ENCODE peak calls at places on chromosome 15, in five cellular contexts. O is spleen, Z is NB4, B is tibial nerve, U is upper lobe of left lung. P is an unnamed sample.

GRCh38 chr15:38660726-38661125 is 96.1 kb upstream of the RASGRP1 start:
- DNase-seq in O (no peak), Z (no peak), B (no peak), U (no peak), P (no peak)

GRCh38 chr15:51818156-51818555 is 11.3 kb upstream of the TMOD3 start:
- DNase-seq in O (no peak), Z (no peak), B (no peak), U (no peak), P (no peak)

GRCh38 chr15:43828061-43828657 is 1.4 kb downstream of the WDR76 start:
- DNase-seq in O (no peak), Z (peak), B (no peak), U (no peak), P (no peak)

GRCh38 chr15:40479024-40479423 is 8.2 kb downstream of the CHST14 start:
- DNase-seq in O (peak), Z (no peak), B (no peak), U (no peak), P (no peak)

GRCh38 chr15:35863655-35864054 is 317.7 kb upstream of the DPH6 start:
- DNase-seq in O (no peak), Z (no peak), B (no peak), U (no peak), P (no peak)

GRCh38 chr15:28098766-28099554 is at the start of gene OCA2:
- DNase-seq in O (peak), Z (peak), B (no peak), U (peak), P (peak)

GRCh38 chr15:40190591-40190990 is 29.7 kb downstream of the BUB1B start:
- DNase-seq in O (no peak), Z (no peak), B (no peak), U (no peak), P (no peak)

GRCh38 chr15:35306361-35306981 is 221.4 kb upstream of the NANOGP8 start:
- DNase-seq in O (no peak), Z (no peak), B (no peak), U (no peak), P (no peak)

GRCh38 chr15:57061281-57061680 is 142.8 kb downstream of the TCF12 start:
- DNase-seq in O (no peak), Z (no peak), B (no peak), U (no peak), P (no peak)

GRCh38 chr15:58555168-58556027 is 123.6 kb downstream of the LIPC start:
- DNase-seq in O (no peak), Z (peak), B (no peak), U (no peak), P (peak)

GRCh38 chr15:65695073-65695472 is 73.3 kb downstream of the SLC24A1 start:
- DNase-seq in O (no peak), Z (no peak), B (no peak), U (no peak), P (no peak)

GRCh38 chr15:66165856-66166255 is 87.7 kb downstream of the MEGF11 start:
- DNase-seq in O (no peak), Z (no peak), B (no peak), U (no peak), P (no peak)

GRCh38 chr15:100248236-100248635 is 93.5 kb downstream of the ADAMTS17 start:
- DNase-seq in O (no peak), Z (no peak), B (no peak), U (no peak), P (no peak)

GRCh38 chr15:43911235-43911661 is 84.4 kb downstream of the WDR76 start:
- DNase-seq in O (no peak), Z (no peak), B (peak), U (no peak), P (peak)

GRCh38 chr15:69064649-69065048 is 50.2 kb downstream of the NOX5 start:
- DNase-seq in O (no peak), Z (no peak), B (no peak), U (no peak), P (no peak)

GRCh38 chr15:77554306-77555080 is 78.2 kb downstream of the LINGO1 start:
- DNase-seq in O (no peak), Z (no peak), B (no peak), U (no peak), P (no peak)

GRCh38 chr15:33040501-33040900 is 154.0 kb downstream of the FMN1 start:
- DNase-seq in O (no peak), Z (no peak), B (no peak), U (no peak), P (no peak)

GRCh38 chr15:67882487-67883227 is 42.8 kb upstream of the RNU6-1 start:
- DNase-seq in O (no peak), Z (peak), B (no peak), U (no peak), P (no peak)

GRCh38 chr15:68806220-68807105 is 14.2 kb downstream of the ANP32A start:
- DNase-seq in O (no peak), Z (no peak), B (no peak), U (no peak), P (peak)

GRCh38 chr15:32919749-32920414 is 202.1 kb downstream of the GREM1 start:
- DNase-seq in O (no peak), Z (peak), B (no peak), U (no peak), P (no peak)

GRCh38 chr15:64596701-64597468 is 136.5 kb downstream of the ZNF609 start:
- DNase-seq in O (no peak), Z (peak), B (no peak), U (no peak), P (no peak)

GRCh38 chr15:77831989-77832388 is 199.3 kb upstream of the LINGO1 start:
- DNase-seq in O (peak), Z (no peak), B (no peak), U (no peak), P (no peak)

GRCh38 chr15:85837011-85837433 is 42.3 kb upstream of the KLHL25 start:
- DNase-seq in O (no peak), Z (peak), B (no peak), U (no peak), P (peak)

GRCh38 chr15:42037650-42038049 is 16.8 kb upstream of the PLA2G4E start:
- DNase-seq in O (no peak), Z (no peak), B (no peak), U (no peak), P (no peak)

GRCh38 chr15:51625236-51625635 is 2.7 kb upstream of the DMXL2 start:
- DNase-seq in O (no peak), Z (no peak), B (no peak), U (no peak), P (no peak)

GRCh38 chr15:29442532-29442931 is 172.9 kb upstream of the NSMCE3 start:
- DNase-seq in O (no peak), Z (no peak), B (no peak), U (no peak), P (peak)

GRCh38 chr15:39878401-39878775 is 41.7 kb downstream of the GPR176 start:
- DNase-seq in O (no peak), Z (no peak), B (no peak), U (no peak), P (no peak)

GRCh38 chr15:40930430-40931299 is 1.5 kb downstream of the DLL4 start:
- DNase-seq in O (peak), Z (peak), B (no peak), U (peak), P (no peak)

GRCh38 chr15:78104566-78105500 is 12.5 kb downstream of the SH2D7 start:
- DNase-seq in O (peak), Z (no peak), B (no peak), U (no peak), P (no peak)

GRCh38 chr15:31799711-31800321 is 230.5 kb upstream of the CHRNA7 start:
- DNase-seq in O (no peak), Z (no peak), B (no peak), U (no peak), P (no peak)

GRCh38 chr15:76366714-76367113 is 30.1 kb downstream of the ISL2 start:
- DNase-seq in O (no peak), Z (no peak), B (no peak), U (no peak), P (no peak)

GRCh38 chr15:66789029-66790025 is 87.3 kb downstream of the SMAD6 start:
- DNase-seq in O (no peak), Z (peak), B (peak), U (no peak), P (no peak)

GRCh38 chr15:90691369-90691768 is 25.8 kb upstream of the BLM start:
- DNase-seq in O (no peak), Z (peak), B (no peak), U (no peak), P (peak)
- TF ChIP-seq CTCF in O (no peak), Z (peak), B (no peak), U (no peak), P (no peak)

GRCh38 chr15:45130291-45131000 is 652 bp downstream of the DUOX1 start:
- DNase-seq in O (no peak), Z (no peak), B (no peak), U (no peak), P (no peak)
- H3K4me3 ChIP-seq in O (no peak), Z (no peak), B (peak), U (peak), P (no peak)

GRCh38 chr15:101264011-101264410 is 12.2 kb upstream of the CHSY1 start:
- DNase-seq in O (no peak), Z (no peak), B (no peak), U (no peak), P (no peak)
- TF ChIP-seq POLR2A in O (no peak), Z (no peak), B (no peak), U (no peak), P (no peak)

DNA sequence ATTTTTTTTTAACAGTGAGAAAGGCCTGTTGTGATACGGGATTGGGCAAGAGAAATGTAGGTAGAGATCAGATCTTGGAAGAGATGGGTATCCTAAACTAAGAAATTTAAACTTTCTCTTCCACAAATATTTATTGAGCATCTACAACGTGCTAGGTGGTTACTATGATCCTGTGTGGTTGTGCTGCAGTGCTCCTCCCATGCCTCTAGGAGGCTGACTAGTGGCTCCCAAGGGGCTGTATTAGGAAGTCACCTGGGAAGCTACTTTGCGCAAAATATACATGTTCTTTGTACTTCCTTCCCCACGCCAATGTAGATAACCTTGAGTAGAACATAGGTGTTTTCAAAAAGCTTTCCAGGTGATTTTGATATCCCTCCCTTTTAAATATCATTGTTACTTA is 27.2 kb downstream of the USP3 start:
- DNase-seq in O (no peak), Z (peak), B (no peak), U (no peak), P (no peak)
- TF ChIP-seq CTCF in O (no peak), Z (peak), B (no peak), U (no peak), P (no peak)

GRCh38 chr15:70092462-70092850 is 5.3 kb downstream of the TLE3 start:
- DNase-seq in O (no peak), Z (no peak), B (no peak), U (no peak), P (no peak)
- H3K4me3 ChIP-seq in O (no peak), Z (no peak), B (no peak), U (no peak), P (no peak)

GRCh38 chr15:88859550-88859949 is 35.8 kb downstream of the HAPLN3 start:
- DNase-seq in O (no peak), Z (no peak), B (no peak), U (no peak), P (no peak)

GRCh38 chr15:88858934-88859333 is 36.4 kb downstream of the HAPLN3 start:
- DNase-seq in O (no peak), Z (no peak), B (no peak), U (no peak), P (no peak)

GRCh38 chr15:88863412-88863811 is 31.9 kb downstream of the HAPLN3 start:
- DNase-seq in O (no peak), Z (no peak), B (no peak), U (no peak), P (no peak)

GRCh38 chr15:88860212-88860611 is 35.1 kb downstream of the HAPLN3 start:
- DNase-seq in O (no peak), Z (no peak), B (no peak), U (no peak), P (no peak)

DNA sequence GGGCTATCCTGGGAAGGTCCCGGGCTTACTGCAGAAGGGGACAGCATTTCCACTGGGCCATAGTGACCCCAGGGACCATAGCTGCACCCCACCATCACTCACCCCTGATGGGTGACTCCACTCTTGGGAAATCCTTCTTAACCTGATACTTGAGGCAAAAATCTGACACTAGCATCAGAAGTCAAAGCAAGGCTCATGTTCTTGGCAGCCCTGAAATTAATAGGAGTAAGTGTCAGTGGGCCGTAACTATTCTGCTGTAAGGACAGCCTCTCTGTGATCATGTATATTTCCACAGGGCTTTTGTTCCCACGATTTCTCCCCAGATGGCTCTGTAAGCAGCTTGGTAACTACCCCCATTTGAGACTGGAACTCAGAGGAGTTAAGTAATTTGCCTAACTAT is 33.7 kb downstream of the HAPLN3 start:
- DNase-seq in O (no peak), Z (no peak), B (no peak), U (no peak), P (no peak)
- TF ChIP-seq POLR2A in O (no peak), Z (no peak), B (no peak), U (no peak), P (no peak)

GRCh38 chr15:71743861-71744382 is 66.4 kb upstream of the NR2E3 start:
- DNase-seq in O (no peak), Z (peak), B (peak), U (no peak), P (no peak)

GRCh38 chr15:71748327-71748726 is 62.0 kb upstream of the NR2E3 start:
- DNase-seq in O (no peak), Z (no peak), B (no peak), U (peak), P (no peak)

GRCh38 chr15:71746719-71747118 is 63.6 kb upstream of the NR2E3 start:
- DNase-seq in O (no peak), Z (no peak), B (no peak), U (peak), P (no peak)

GRCh38 chr15:71749500-71749899 is 60.9 kb upstream of the NR2E3 start:
- DNase-seq in O (no peak), Z (no peak), B (no peak), U (no peak), P (no peak)

DNA sequence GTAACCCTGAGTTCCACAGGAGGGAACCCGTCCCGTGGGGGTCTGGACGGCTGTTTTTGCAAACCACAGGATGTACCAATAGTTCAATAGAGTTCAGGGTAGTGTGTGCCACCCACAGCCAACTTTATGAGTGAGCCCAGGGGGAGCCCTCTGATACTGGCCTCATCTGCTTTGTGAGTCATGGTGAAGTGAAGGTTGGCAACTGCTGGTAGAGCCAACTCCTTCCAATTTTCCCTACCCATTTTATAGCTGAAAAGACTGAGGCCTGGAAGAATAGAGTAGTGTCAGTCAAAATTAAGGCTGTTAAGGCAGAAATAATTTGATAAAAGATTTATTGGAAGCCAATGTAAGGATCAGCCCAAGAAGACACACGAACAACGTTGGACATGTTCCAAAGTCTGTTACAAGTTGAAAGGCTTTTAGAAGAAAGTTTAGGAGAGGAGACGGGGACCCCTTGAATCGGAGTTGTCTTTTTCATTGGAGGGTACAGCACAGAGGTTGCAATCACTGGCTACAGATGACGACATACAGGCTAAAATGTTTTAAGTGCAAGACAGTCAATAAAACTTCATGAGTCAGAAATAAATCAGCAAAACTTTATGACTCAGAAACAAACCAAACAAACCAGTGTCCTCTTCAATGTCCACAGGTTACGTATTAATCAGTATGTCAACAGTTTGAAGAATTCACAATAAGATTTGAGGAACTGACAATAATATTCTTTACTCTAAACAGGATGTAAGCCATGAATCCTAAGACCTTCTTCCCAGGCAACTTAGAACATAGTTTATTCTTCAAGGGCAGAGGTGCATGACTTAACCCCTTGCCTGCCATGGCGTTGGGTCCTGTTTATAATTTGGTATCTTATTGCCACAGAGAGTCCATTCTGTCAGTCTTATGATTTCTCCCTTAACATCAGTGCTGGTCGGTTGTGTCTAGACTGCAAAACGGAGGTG is 62.9 kb upstream of the NR2E3 start:
- DNase-seq in O (no peak), Z (peak), B (no peak), U (no peak), P (no peak)
- TF ChIP-seq CTCF in O (no peak), Z (no peak), B (no peak), U (no peak), P (no peak)

DNA sequence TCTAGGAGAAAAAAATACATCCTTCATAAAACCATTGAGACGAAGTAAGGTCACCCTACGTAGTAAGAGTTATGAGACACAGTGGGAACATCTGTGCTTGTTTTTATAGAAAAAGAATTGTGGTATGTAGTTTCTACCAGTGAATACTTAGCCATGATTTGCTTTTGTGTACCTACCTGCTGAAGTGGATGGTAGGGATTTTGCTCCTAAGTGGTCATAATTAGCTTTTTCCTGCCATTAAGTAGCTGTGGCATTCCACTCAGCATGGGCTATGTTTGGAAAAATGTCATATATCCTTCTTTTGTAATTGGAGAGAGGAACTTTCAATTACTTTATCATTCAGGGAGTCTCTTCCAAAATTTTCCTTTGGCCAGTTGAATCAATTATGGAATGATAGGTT is 63.7 kb downstream of the CHD2 start:
- DNase-seq in O (no peak), Z (no peak), B (no peak), U (no peak), P (no peak)
- H3K4me3 ChIP-seq in O (no peak), Z (no peak), B (no peak), U (no peak), P (no peak)